ENCODE peak calls at places on chromosomes 2 and 18, in ten cellular contexts. One of them, this sample, is unnamed.

GRCh38 chr2:60366178-60366577 is 187.3 kb downstream of the BCL11A start:
- DNase-seq in gastrocnemius medialis: no peak
- DNase-seq in GM23248: no peak
- DNase-seq in HCT116: no peak
- DNase-seq in testis: no peak
- DNase-seq in mesendoderm: peak; percentile 58
- DNase-seq in hepatocyte: no peak
- DNase-seq in CD4-positive, CD25-positive, alpha-beta regulatory T cell: no peak
- DNase-seq in CD8-positive, alpha-beta memory T cell: no peak
- DNase-seq in PC-3: no peak
- DNase-seq in this sample: no peak

GRCh38 chr18:10367846-10368245 is 86.6 kb upstream of the APCDD1 start:
- DNase-seq in CD4-positive, CD25-positive, alpha-beta regulatory T cell: no peak
- DNase-seq in HCT116: no peak
- DNase-seq in CD8-positive, alpha-beta memory T cell: no peak
- DNase-seq in mesendoderm: no peak
- DNase-seq in PC-3: no peak
- DNase-seq in gastrocnemius medialis: no peak
- DNase-seq in testis: no peak
- DNase-seq in hepatocyte: no peak
- DNase-seq in GM23248: peak; percentile 46
- DNase-seq in this sample: no peak

GRCh38 chr2:221235941-221236340 is 336.2 kb downstream of the EPHA4 start:
- DNase-seq in testis: no peak
- DNase-seq in gastrocnemius medialis: no peak
- DNase-seq in PC-3: no peak
- DNase-seq in CD8-positive, alpha-beta memory T cell: no peak
- DNase-seq in mesendoderm: no peak
- DNase-seq in CD4-positive, CD25-positive, alpha-beta regulatory T cell: no peak
- DNase-seq in HCT116: no peak
- DNase-seq in GM23248: no peak
- DNase-seq in hepatocyte: no peak
- DNase-seq in this sample: no peak

GRCh38 chr2:30710016-30710415 is 97.2 kb downstream of the CAPN13 start:
- DNase-seq in GM23248: no peak
- DNase-seq in gastrocnemius medialis: no peak
- DNase-seq in mesendoderm: no peak
- DNase-seq in PC-3: no peak
- DNase-seq in CD4-positive, CD25-positive, alpha-beta regulatory T cell: no peak
- DNase-seq in CD8-positive, alpha-beta memory T cell: no peak
- DNase-seq in HCT116: no peak
- DNase-seq in hepatocyte: no peak
- DNase-seq in testis: no peak
- DNase-seq in this sample: no peak

GRCh38 chr2:132703396-132703795 is 33.4 kb upstream of the LYPD1 start:
- DNase-seq in mesendoderm: no peak
- DNase-seq in CD8-positive, alpha-beta memory T cell: no peak
- DNase-seq in hepatocyte: no peak
- DNase-seq in gastrocnemius medialis: no peak
- DNase-seq in PC-3: no peak
- DNase-seq in CD4-positive, CD25-positive, alpha-beta regulatory T cell: no peak
- DNase-seq in GM23248: no peak
- DNase-seq in HCT116: no peak
- DNase-seq in testis: no peak
- DNase-seq in this sample: no peak

GRCh38 chr2:177289824-177290632 is 25.5 kb upstream of the NFE2L2 start:
- DNase-seq in testis: no peak
- DNase-seq in hepatocyte: no peak
- DNase-seq in gastrocnemius medialis: no peak
- DNase-seq in HCT116: no peak
- DNase-seq in mesendoderm: no peak
- DNase-seq in CD8-positive, alpha-beta memory T cell: no peak
- DNase-seq in GM23248: no peak
- DNase-seq in PC-3: no peak
- DNase-seq in CD4-positive, CD25-positive, alpha-beta regulatory T cell: peak; percentile 72
- DNase-seq in this sample: no peak

GRCh38 chr2:48991415-48992131 is 162.7 kb downstream of the FSHR start:
- DNase-seq in testis: no peak
- DNase-seq in GM23248: no peak
- DNase-seq in CD8-positive, alpha-beta memory T cell: no peak
- DNase-seq in hepatocyte: no peak
- DNase-seq in HCT116: no peak
- DNase-seq in gastrocnemius medialis: no peak
- DNase-seq in PC-3: no peak
- DNase-seq in mesendoderm: no peak
- DNase-seq in CD4-positive, CD25-positive, alpha-beta regulatory T cell: no peak
- DNase-seq in this sample: no peak

GRCh38 chr2:172200495-172201085 is 97.9 kb upstream of the DLX2 start:
- DNase-seq in PC-3: peak; percentile 74
- DNase-seq in HCT116: peak; percentile 49
- DNase-seq in testis: peak; percentile 72
- DNase-seq in CD8-positive, alpha-beta memory T cell: no peak
- DNase-seq in mesendoderm: peak; percentile 66
- DNase-seq in CD4-positive, CD25-positive, alpha-beta regulatory T cell: peak; percentile 49
- DNase-seq in gastrocnemius medialis: no peak
- DNase-seq in hepatocyte: no peak
- DNase-seq in GM23248: peak; percentile 38
- DNase-seq in this sample: no peak

GRCh38 chr2:206217743-206218520 is 56.5 kb upstream of the ZDBF2 start:
- DNase-seq in GM23248: peak; percentile 58
- DNase-seq in testis: no peak
- DNase-seq in CD8-positive, alpha-beta memory T cell: no peak
- DNase-seq in gastrocnemius medialis: no peak
- DNase-seq in CD4-positive, CD25-positive, alpha-beta regulatory T cell: no peak
- DNase-seq in mesendoderm: no peak
- DNase-seq in hepatocyte: no peak
- DNase-seq in HCT116: no peak
- DNase-seq in PC-3: no peak
- DNase-seq in this sample: no peak

GRCh38 chr2:18663861-18664260 is 74.5 kb upstream of the NT5C1B start:
- DNase-seq in mesendoderm: no peak
- DNase-seq in gastrocnemius medialis: no peak
- DNase-seq in HCT116: no peak
- DNase-seq in testis: no peak
- DNase-seq in CD4-positive, CD25-positive, alpha-beta regulatory T cell: no peak
- DNase-seq in hepatocyte: no peak
- DNase-seq in GM23248: no peak
- DNase-seq in PC-3: no peak
- DNase-seq in CD8-positive, alpha-beta memory T cell: no peak
- DNase-seq in this sample: no peak

GRCh38 chr2:147639891-147640290 is 204.9 kb upstream of the ACVR2A start:
- DNase-seq in gastrocnemius medialis: no peak
- DNase-seq in GM23248: no peak
- DNase-seq in hepatocyte: no peak
- DNase-seq in CD4-positive, CD25-positive, alpha-beta regulatory T cell: no peak
- DNase-seq in testis: no peak
- DNase-seq in mesendoderm: no peak
- DNase-seq in PC-3: no peak
- DNase-seq in HCT116: no peak
- DNase-seq in CD8-positive, alpha-beta memory T cell: no peak
- DNase-seq in this sample: no peak

DNA sequence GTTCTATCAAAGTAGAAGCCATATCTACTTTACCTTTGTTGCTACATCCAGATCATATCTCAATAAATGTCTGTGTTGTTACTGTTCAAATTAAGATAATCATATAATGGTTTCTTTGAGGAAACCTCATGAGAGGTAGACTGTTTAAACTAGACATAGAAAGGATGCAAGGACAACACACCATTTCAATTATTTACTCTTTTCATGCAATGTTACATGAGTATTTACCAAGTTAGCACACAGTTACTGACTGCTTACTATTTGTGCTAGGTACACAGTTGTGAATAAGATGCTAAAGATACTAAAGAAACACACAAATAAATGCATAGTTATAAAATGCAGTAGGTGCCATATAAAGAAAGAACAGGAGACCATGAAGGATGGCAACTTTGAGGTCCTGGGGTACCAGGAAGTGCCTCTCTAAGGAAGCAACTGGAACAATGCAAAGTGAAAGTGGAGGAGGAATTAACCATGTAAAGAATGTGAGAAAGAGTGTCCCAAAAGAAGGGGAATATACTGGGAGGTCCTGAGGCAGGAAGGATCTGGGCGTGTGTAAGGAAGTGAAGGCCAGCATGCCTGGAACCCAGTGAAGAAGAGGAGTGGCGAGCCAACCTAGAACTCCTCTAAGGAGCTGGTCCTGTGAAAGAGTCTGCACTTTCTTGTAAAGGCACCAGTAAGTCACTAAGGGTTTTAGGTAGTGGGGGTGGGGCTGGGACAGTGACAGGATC is 39.4 kb downstream of the RBMS1 start:
- DNase-seq in hepatocyte: no peak
- DNase-seq in HCT116: no peak
- DNase-seq in PC-3: no peak
- DNase-seq in CD8-positive, alpha-beta memory T cell: no peak
- DNase-seq in gastrocnemius medialis: no peak
- DNase-seq in mesendoderm: peak; percentile 67
- DNase-seq in testis: no peak
- DNase-seq in CD4-positive, CD25-positive, alpha-beta regulatory T cell: no peak
- DNase-seq in GM23248: no peak
- DNase-seq in this sample: no peak
- H3K4me1 ChIP-seq in hepatocyte: peaks cover 6% of the 10 kb centered on the region
- H3K4me1 ChIP-seq in HCT116: no peaks in the 10 kb centered on the region
- H3K4me1 ChIP-seq in PC-3: no peaks in the 10 kb centered on the region
- H3K4me1 ChIP-seq in CD8-positive, alpha-beta memory T cell: peaks cover 27% of the 10 kb centered on the region
- H3K4me1 ChIP-seq in gastrocnemius medialis: peaks cover 52% of the 10 kb centered on the region
- H3K4me1 ChIP-seq in mesendoderm: peaks cover 2% of the 10 kb centered on the region
- H3K4me1 ChIP-seq in testis: peaks cover 13% of the 10 kb centered on the region
- H3K4me1 ChIP-seq in CD4-positive, CD25-positive, alpha-beta regulatory T cell: no peaks in the 10 kb centered on the region
- H3K4me1 ChIP-seq in GM23248: peaks cover 12% of the 10 kb centered on the region
- H3K4me1 ChIP-seq in this sample: no peaks in the 10 kb centered on the region

DNA sequence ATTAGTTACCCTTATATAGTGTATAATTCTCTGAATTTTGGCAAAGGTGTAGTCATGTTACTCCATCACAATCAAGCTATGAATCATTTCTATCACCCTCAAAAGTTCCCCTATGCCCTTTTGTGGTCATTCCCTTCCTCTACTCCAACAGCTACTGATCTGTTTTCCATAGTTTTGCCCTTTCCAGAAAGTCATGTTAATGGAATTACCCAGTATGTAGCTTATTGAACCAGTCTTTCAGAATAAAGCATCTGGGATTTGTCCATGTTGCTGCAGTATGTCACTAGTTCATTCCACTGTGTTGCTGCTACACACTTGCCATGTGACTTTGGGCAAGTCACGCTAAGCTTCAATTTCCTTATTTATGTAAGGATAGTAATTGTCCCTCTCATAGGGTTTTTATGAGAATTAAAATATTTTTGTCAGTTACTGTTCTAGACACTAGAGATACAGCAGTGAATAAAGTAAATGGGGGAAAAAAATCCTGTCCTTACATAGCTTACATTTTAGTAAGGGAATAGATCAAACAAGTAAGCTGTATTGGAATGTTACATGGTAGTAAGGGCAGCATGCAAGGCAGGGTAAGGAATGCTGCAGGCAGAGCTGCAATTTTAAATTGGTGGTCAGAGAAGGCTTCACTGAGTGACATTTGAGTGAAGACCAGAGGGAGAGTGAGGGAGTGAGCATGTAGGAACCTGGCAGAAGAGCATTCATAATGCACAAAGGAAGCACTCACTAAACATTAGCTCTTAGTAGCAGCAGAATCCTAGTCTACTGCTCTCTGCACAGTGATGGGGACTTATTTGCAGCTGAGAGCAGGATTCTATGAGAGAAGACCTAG is 80.3 kb upstream of the TSPYL6 start:
- DNase-seq in CD8-positive, alpha-beta memory T cell: no peak
- DNase-seq in GM23248: peak; percentile 87
- DNase-seq in HCT116: no peak
- DNase-seq in hepatocyte: no peak
- DNase-seq in PC-3: no peak
- DNase-seq in gastrocnemius medialis: no peak
- DNase-seq in mesendoderm: no peak
- DNase-seq in testis: no peak
- DNase-seq in CD4-positive, CD25-positive, alpha-beta regulatory T cell: no peak
- DNase-seq in this sample: no peak
- H3K27ac ChIP-seq in CD8-positive, alpha-beta memory T cell: no peak overlapping the region
- H3K27ac ChIP-seq in GM23248: peak overlapping the region; percentile 62
- H3K27ac ChIP-seq in HCT116: no peak overlapping the region
- H3K27ac ChIP-seq in hepatocyte: no peak overlapping the region
- H3K27ac ChIP-seq in PC-3: no peak overlapping the region
- H3K27ac ChIP-seq in gastrocnemius medialis: no peak overlapping the region
- H3K27ac ChIP-seq in mesendoderm: no peak overlapping the region
- H3K27ac ChIP-seq in testis: no peak overlapping the region
- H3K27ac ChIP-seq in CD4-positive, CD25-positive, alpha-beta regulatory T cell: no peak overlapping the region
- H3K27ac ChIP-seq in this sample: peak overlapping the region; percentile 29

GRCh38 chr2:175679231-175679630 is 322.8 kb downstream of the LNPK start:
- DNase-seq in testis: no peak
- DNase-seq in gastrocnemius medialis: no peak
- DNase-seq in GM23248: no peak
- DNase-seq in hepatocyte: no peak
- DNase-seq in mesendoderm: no peak
- DNase-seq in CD8-positive, alpha-beta memory T cell: no peak
- DNase-seq in CD4-positive, CD25-positive, alpha-beta regulatory T cell: no peak
- DNase-seq in PC-3: no peak
- DNase-seq in HCT116: no peak
- DNase-seq in this sample: no peak

GRCh38 chr2:175679728-175680127 is 322.3 kb downstream of the LNPK start:
- DNase-seq in GM23248: no peak
- DNase-seq in CD8-positive, alpha-beta memory T cell: no peak
- DNase-seq in HCT116: no peak
- DNase-seq in mesendoderm: no peak
- DNase-seq in PC-3: no peak
- DNase-seq in gastrocnemius medialis: no peak
- DNase-seq in testis: no peak
- DNase-seq in CD4-positive, CD25-positive, alpha-beta regulatory T cell: no peak
- DNase-seq in hepatocyte: no peak
- DNase-seq in this sample: no peak

DNA sequence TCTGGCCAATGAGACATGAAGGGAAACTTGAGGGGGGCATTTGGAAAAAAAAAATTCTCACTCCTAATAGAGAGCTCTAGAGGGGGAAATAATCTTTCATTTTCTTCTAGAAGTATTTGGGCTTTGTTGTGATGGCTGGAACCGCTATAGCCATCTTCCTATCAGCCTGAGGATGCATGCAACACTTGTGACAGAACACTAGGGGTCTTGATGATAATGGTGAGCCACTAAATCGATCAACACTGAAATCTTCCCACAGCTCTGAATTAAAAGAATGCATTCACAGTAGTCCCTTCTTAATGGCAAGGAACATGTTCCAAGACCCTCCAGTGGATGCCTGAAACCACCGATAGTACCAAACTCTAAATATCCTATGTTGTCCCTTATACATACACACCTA is 325.3 kb downstream of the LNPK start:
- DNase-seq in HCT116: no peak
- DNase-seq in testis: no peak
- DNase-seq in PC-3: no peak
- DNase-seq in hepatocyte: no peak
- DNase-seq in CD8-positive, alpha-beta memory T cell: no peak
- DNase-seq in CD4-positive, CD25-positive, alpha-beta regulatory T cell: no peak
- DNase-seq in mesendoderm: peak; percentile 19
- DNase-seq in gastrocnemius medialis: no peak
- DNase-seq in GM23248: peak; percentile 3
- DNase-seq in this sample: no peak
- H3K4me1 ChIP-seq in HCT116: no peaks in the 10 kb centered on the region
- H3K4me1 ChIP-seq in testis: no peaks in the 10 kb centered on the region
- H3K4me1 ChIP-seq in PC-3: no peaks in the 10 kb centered on the region
- H3K4me1 ChIP-seq in hepatocyte: no peaks in the 10 kb centered on the region
- H3K4me1 ChIP-seq in CD8-positive, alpha-beta memory T cell: no peaks in the 10 kb centered on the region
- H3K4me1 ChIP-seq in CD4-positive, CD25-positive, alpha-beta regulatory T cell: no peaks in the 10 kb centered on the region
- H3K4me1 ChIP-seq in mesendoderm: no peaks in the 10 kb centered on the region
- H3K4me1 ChIP-seq in gastrocnemius medialis: no peaks in the 10 kb centered on the region
- H3K4me1 ChIP-seq in GM23248: no peaks in the 10 kb centered on the region
- H3K4me1 ChIP-seq in this sample: no peaks in the 10 kb centered on the region

GRCh38 chr2:75309596-75310290 is 110.4 kb upstream of the TACR1 start:
- DNase-seq in mesendoderm: no peak
- DNase-seq in PC-3: peak; percentile 64
- DNase-seq in gastrocnemius medialis: no peak
- DNase-seq in CD4-positive, CD25-positive, alpha-beta regulatory T cell: no peak
- DNase-seq in hepatocyte: no peak
- DNase-seq in testis: no peak
- DNase-seq in CD8-positive, alpha-beta memory T cell: no peak
- DNase-seq in HCT116: no peak
- DNase-seq in GM23248: peak; percentile 74
- DNase-seq in this sample: no peak
- H3K27ac ChIP-seq in mesendoderm: no peak overlapping the region
- H3K27ac ChIP-seq in PC-3: peak overlapping the region; percentile 3
- H3K27ac ChIP-seq in gastrocnemius medialis: no peak overlapping the region
- H3K27ac ChIP-seq in CD4-positive, CD25-positive, alpha-beta regulatory T cell: no peak overlapping the region
- H3K27ac ChIP-seq in hepatocyte: no peak overlapping the region
- H3K27ac ChIP-seq in testis: no peak overlapping the region
- H3K27ac ChIP-seq in CD8-positive, alpha-beta memory T cell: no peak overlapping the region
- H3K27ac ChIP-seq in HCT116: no peak overlapping the region
- H3K27ac ChIP-seq in GM23248: peak overlapping the region; percentile 39
- H3K27ac ChIP-seq in this sample: no peak overlapping the region

This sample was measured in adrenal gland.